ENCODE peak calls at places on chromosomes 13 and 19, in nine cellular contexts. C is stomach, A is NCI-H1105, M is ascending aorta, L is non-pigmented ciliary epithelial cell, Z is upper lobe of left lung, R is GM04503, G is Calu3, W is NCI-H69. F is an unnamed sample.

GRCh38 chr19:796692-797527 is at the start of gene PTBP1:
- DNase-seq in L (peak; percentile 100), M (peak; percentile 100), W (peak; percentile 100), G (peak; percentile 96), C (peak; percentile 100), A (peak; percentile 100), R (peak; percentile 97), Z (peak; percentile 99), F (peak; percentile 100)

GRCh38 chr19:50556236-50557008 is 11.8 kb downstream of the LRRC4B start:
- DNase-seq in G (peak; percentile 92), R (no peak), A (peak; percentile 74), W (peak; percentile 77), C (peak; percentile 72), L (no peak), Z (peak; percentile 91), M (no peak), F (peak; percentile 87)

GRCh38 chr19:28574212-28574611 is 638.7 kb downstream of the UQCRFS1 start:
- DNase-seq in Z (no peak), G (no peak), L (no peak), R (no peak), A (no peak), W (no peak), C (no peak), M (no peak), F (no peak)

GRCh38 chr13:61466280-61466679 is 50.6 kb upstream of the PCDH20 start:
- DNase-seq in G (no peak), W (no peak), Z (no peak), C (no peak), M (no peak), L (no peak), R (no peak), A (no peak), F (no peak)

GRCh38 chr19:1273263-1274041 is 1.9 kb upstream of the FAM174C start:
- DNase-seq in R (no peak), M (no peak), W (no peak), Z (peak; percentile 75), G (no peak), L (no peak), A (no peak), C (no peak), F (no peak)

GRCh38 chr19:16856091-16856490 is 26.9 kb downstream of the SIN3B start:
- DNase-seq in R (no peak), C (no peak), W (no peak), A (no peak), M (no peak), Z (no peak), G (no peak), L (no peak), F (no peak)

GRCh38 chr13:95155093-95155492 is 146.2 kb downstream of the ABCC4 start:
- DNase-seq in W (no peak), R (no peak), L (no peak), G (no peak), Z (no peak), C (no peak), M (no peak), A (no peak), F (no peak)

GRCh38 chr13:34416833-34417425 is 525.1 kb upstream of the NBEA start:
- DNase-seq in R (no peak), Z (peak; percentile 7), G (no peak), A (no peak), M (no peak), W (no peak), C (no peak), L (no peak), F (no peak)

GRCh38 chr13:98539655-98540054 is 37.3 kb downstream of the STK24 start:
- DNase-seq in A (no peak), G (no peak), C (no peak), L (no peak), W (peak; percentile 40), Z (no peak), R (no peak), M (no peak), F (no peak)

GRCh38 chr19:45499196-45500180 is 1.2 kb downstream of the PPM1N start:
- DNase-seq in W (peak; percentile 87), G (peak; percentile 62), R (no peak), M (no peak), L (no peak), A (no peak), C (no peak), Z (no peak), F (peak; percentile 72)

GRCh38 chr19:13018037-13018914 is 23.0 kb downstream of the NFIX start:
- DNase-seq in M (no peak), C (peak; percentile 68), Z (peak; percentile 77), A (no peak), R (no peak), W (no peak), L (no peak), G (no peak), F (peak; percentile 85)

GRCh38 chr13:45728759-45729158 is 26.6 kb downstream of the CBY2 start:
- DNase-seq in A (no peak), G (no peak), Z (no peak), C (no peak), L (no peak), W (no peak), R (no peak), M (no peak), F (no peak)

F was measured in upper lobe of right lung.